ENCODE peak calls at places on chromosomes 2 and 18, in nine cellular contexts. N is posterior cingulate gyrus; X is CD4-positive, alpha-beta T cell; Q is tibial artery; M is amygdala; U is fibroblast of villous mesenchyme; L is H7; A is astrocyte; Z is effector memory CD8-positive, alpha-beta T cell. K is an unnamed sample.

GRCh38 chr18:78242307-78242643 is 737.3 kb upstream of the SALL3 start:
- DNase-seq in U (peak), A (no peak), Q (no peak), M (no peak), N (no peak), X (no peak), Z (no peak), L (no peak), K (peak)

GRCh38 chr2:10487144-10488104 is 39.3 kb upstream of the ODC1 start:
- DNase-seq in A (no peak), L (peak), U (no peak), N (no peak), Z (no peak), Q (peak), M (no peak), X (no peak), K (peak)

GRCh38 chr2:198077477-198077876 is 273.1 kb downstream of the PLCL1 start:
- DNase-seq in M (no peak), L (no peak), Z (no peak), N (no peak), A (no peak), X (no peak), Q (no peak), U (no peak), K (no peak)

GRCh38 chr2:172834881-172835280 is 99.2 kb downstream of the RAPGEF4 start:
- DNase-seq in X (no peak), Z (no peak), U (no peak), L (peak), A (no peak), N (no peak), Q (no peak), M (no peak), K (no peak)

GRCh38 chr18:74013955-74014354 is 133.7 kb downstream of the FBXO15 start:
- DNase-seq in X (no peak), N (no peak), M (peak), A (peak), L (no peak), U (peak), Z (no peak), Q (no peak), K (peak)

GRCh38 chr2:127768775-127769479 is 42.0 kb downstream of the WDR33 start:
- DNase-seq in M (no peak), L (no peak), N (no peak), Q (no peak), Z (no peak), A (no peak), X (no peak), U (no peak), K (peak)

GRCh38 chr2:193743089-193743488 is 1548.4 kb upstream of the TMEFF2 start:
- DNase-seq in U (no peak), Q (no peak), N (no peak), A (no peak), X (no peak), L (no peak), Z (no peak), M (no peak), K (no peak)

GRCh38 chr2:24932715-24933114 is 12.7 kb upstream of the ADCY3 start:
- DNase-seq in X (no peak), L (no peak), N (no peak), Z (no peak), Q (no peak), U (no peak), A (no peak), M (no peak), K (no peak)

GRCh38 chr2:88227446-88227845 is 57.3 kb downstream of the THNSL2 start:
- DNase-seq in Q (no peak), L (no peak), A (no peak), Z (no peak), N (no peak), U (no peak), X (no peak), M (no peak), K (no peak)

GRCh38 chr2:5021148-5021547 is 671.0 kb upstream of the SOX11 start:
- DNase-seq in L (no peak), Q (no peak), X (no peak), A (no peak), U (no peak), N (no peak), M (no peak), Z (no peak), K (no peak)

GRCh38 chr2:47239119-47239969 is 84.2 kb upstream of the STPG4 start:
- DNase-seq in U (no peak), X (no peak), A (no peak), Z (no peak), M (no peak), L (peak), Q (no peak), N (no peak), K (no peak)

GRCh38 chr18:78722959-78723706 is 256.5 kb upstream of the SALL3 start:
- DNase-seq in L (peak), N (no peak), A (no peak), Q (peak), X (no peak), M (no peak), Z (no peak), U (no peak), K (no peak)

GRCh38 chr2:14297906-14298305 is 334.6 kb upstream of the LRATD1 start:
- DNase-seq in U (no peak), A (no peak), X (no peak), N (no peak), Q (no peak), Z (no peak), L (no peak), M (no peak), K (no peak)

GRCh38 chr2:215499330-215499729 is 63.5 kb upstream of the FN1 start:
- DNase-seq in N (no peak), L (no peak), X (no peak), Z (no peak), M (no peak), Q (no peak), U (peak), A (peak), K (peak)

GRCh38 chr2:128562471-128563347 is 244.0 kb upstream of the HS6ST1 start:
- DNase-seq in L (no peak), N (no peak), A (peak), Q (no peak), U (no peak), Z (no peak), M (no peak), X (no peak), K (peak)

GRCh38 chr2:173446722-173447121 is 92.0 kb downstream of the CDCA7 start:
- DNase-seq in L (no peak), X (no peak), A (no peak), N (no peak), Z (no peak), Q (no peak), U (no peak), M (no peak), K (no peak)

GRCh38 chr2:219119422-219120043 is 41.1 kb downstream of the NHEJ1 start:
- DNase-seq in Z (peak), U (peak), M (peak), X (peak), Q (no peak), A (peak), N (peak), L (peak), K (peak)

GRCh38 chr2:135573620-135574019 is 42.3 kb downstream of the R3HDM1 start:
- DNase-seq in A (no peak), X (no peak), N (no peak), M (no peak), Z (no peak), U (no peak), Q (no peak), L (no peak), K (no peak)

GRCh38 chr2:110983130-110983529 is 137.6 kb upstream of the BCL2L11 start:
- DNase-seq in X (no peak), A (no peak), M (no peak), Z (no peak), Q (no peak), N (no peak), L (no peak), U (peak), K (peak)

GRCh38 chr2:190791347-190791982 is 89.2 kb upstream of the GLS start:
- DNase-seq in U (peak), N (peak), Q (no peak), L (peak), X (no peak), M (peak), A (peak), Z (no peak), K (peak)

GRCh38 chr2:157052685-157053224 is 204.8 kb upstream of the GALNT5 start:
- DNase-seq in Z (no peak), M (no peak), N (no peak), A (peak), Q (no peak), X (no peak), L (no peak), U (peak), K (peak)

GRCh38 chr2:145743016-145743415 is 1223.1 kb upstream of the ZEB2 start:
- DNase-seq in A (no peak), N (no peak), U (no peak), M (no peak), L (no peak), Q (no peak), Z (no peak), X (no peak), K (no peak)

GRCh38 chr2:1538663-1539062 is 125.4 kb downstream of the TPO start:
- DNase-seq in L (peak), A (no peak), X (no peak), Q (no peak), N (no peak), Z (no peak), U (peak), M (no peak), K (no peak)

GRCh38 chr2:24734741-24735140 is 58.5 kb downstream of the PTRHD1 start:
- DNase-seq in U (no peak), N (no peak), Z (no peak), A (no peak), Q (no peak), L (no peak), M (no peak), X (no peak), K (no peak)

GRCh38 chr2:129103922-129104878 is 785.5 kb upstream of the HS6ST1 start:
- DNase-seq in N (no peak), Q (no peak), L (no peak), U (no peak), M (no peak), A (no peak), Z (no peak), X (no peak), K (no peak)

GRCh38 chr2:191155608-191156071 is 4.8 kb upstream of the STAT4 start:
- DNase-seq in X (no peak), N (no peak), U (peak), L (no peak), Z (no peak), A (no peak), Q (no peak), M (no peak), K (peak)

GRCh38 chr18:12007063-12007462 is 25.8 kb downstream of the IMPA2 start:
- DNase-seq in X (no peak), L (no peak), N (no peak), Q (no peak), M (no peak), Z (no peak), U (no peak), A (no peak), K (no peak)

GRCh38 chr2:31255911-31256571 is 22.1 kb downstream of the EHD3 start:
- DNase-seq in L (no peak), Q (no peak), X (no peak), M (no peak), Z (no peak), U (no peak), N (no peak), A (no peak), K (no peak)

GRCh38 chr2:161044937-161045336 is 115.3 kb upstream of the TANK start:
- DNase-seq in M (no peak), N (no peak), Z (no peak), X (no peak), Q (no peak), A (no peak), L (no peak), U (peak), K (peak)

GRCh38 chr2:50444286-50444685 is 587.6 kb downstream of the NRXN1 start:
- DNase-seq in A (peak), Z (no peak), U (no peak), L (no peak), M (no peak), N (no peak), X (no peak), Q (no peak), K (peak)

GRCh38 chr2:177667626-177668025 is 275.1 kb downstream of the AGPS start:
- DNase-seq in N (no peak), M (no peak), X (no peak), L (no peak), Q (no peak), U (no peak), A (no peak), Z (no peak), K (peak)

GRCh38 chr2:219116776-219117646 is 43.6 kb downstream of the NHEJ1 start:
- DNase-seq in M (no peak), Q (no peak), L (no peak), X (no peak), U (no peak), A (no peak), N (no peak), Z (no peak), K (no peak)

GRCh38 chr2:38159621-38160020 is 83.7 kb upstream of the CYP1B1 start:
- DNase-seq in X (no peak), U (no peak), M (no peak), A (no peak), L (no peak), Z (no peak), N (no peak), Q (no peak), K (no peak)

GRCh38 chr2:469521-469920 is 181.6 kb upstream of the ALKAL2 start:
- DNase-seq in X (no peak), Q (no peak), M (no peak), N (no peak), A (no peak), Z (no peak), L (no peak), U (no peak), K (no peak)

GRCh38 chr18:13137939-13138821 is 80.4 kb upstream of the LDLRAD4 start:
- DNase-seq in X (peak), Z (peak), N (no peak), M (peak), L (no peak), A (no peak), U (peak), Q (peak), K (peak)

GRCh38 chr2:227188292-227188691 is 23.9 kb downstream of the COL4A3 start:
- DNase-seq in Q (no peak), M (no peak), U (peak), Z (no peak), L (no peak), X (no peak), N (no peak), A (peak), K (peak)

GRCh38 chr2:119126650-119127049 is 31.9 kb downstream of the C1QL2 start:
- DNase-seq in A (no peak), Q (no peak), L (peak), X (peak), U (no peak), M (no peak), Z (no peak), N (no peak), K (no peak)

K was measured in amniotic epithelial cell.